ENCODE peak calls at places on chromosome 22, in four cellular contexts. F, E, M and V are unnamed samples.

GRCh38 chr22:19661156-19661555 is 53.1 kb upstream of the SEPTIN5 start:
- DNase-seq in E (no peak), M (no peak), F (no peak), V (no peak)

GRCh38 chr22:36368359-36368983 is 19.3 kb downstream of the MYH9 start:
- DNase-seq in F (peak), E (no peak), M (no peak), V (peak)

GRCh38 chr22:49564054-49564453 is 263.6 kb downstream of the BRD1 start:
- DNase-seq in F (no peak), E (no peak), M (no peak), V (no peak)

GRCh38 chr22:37822079-37822833 is 926 bp upstream of the GALR3 start:
- DNase-seq in E (no peak), F (no peak), M (no peak), V (no peak)

GRCh38 chr22:37187891-37188761 is at the start of gene C1QTNF6:
- DNase-seq in F (no peak), E (peak), M (no peak), V (peak)

GRCh38 chr22:47279337-47279736 is 516.9 kb downstream of the TBC1D22A start:
- DNase-seq in F (no peak), M (no peak), E (no peak), V (no peak)

GRCh38 chr22:17194213-17194612 is 25.0 kb downstream of the ADA2 start:
- DNase-seq in F (no peak), M (no peak), E (no peak), V (no peak)

GRCh38 chr22:26066534-26066933 is 102.7 kb upstream of the SEZ6L start:
- DNase-seq in E (no peak), M (no peak), F (no peak), V (no peak)

GRCh38 chr22:35995345-35995744 is 33.3 kb downstream of the RBFOX2 start:
- DNase-seq in M (no peak), F (no peak), E (no peak), V (no peak)

GRCh38 chr22:20112623-20113511 is 3.0 kb upstream of the RANBP1 start:
- DNase-seq in E (peak), F (no peak), M (no peak), V (no peak)

GRCh38 chr22:37304595-37305343 is 22.5 kb downstream of the CYTH4 start:
- DNase-seq in M (no peak), E (no peak), F (peak), V (no peak)

GRCh38 chr22:29720824-29721323 is 1.1 kb downstream of the CABP7 start:
- DNase-seq in F (no peak), E (no peak), M (no peak), V (no peak)

GRCh38 chr22:50439314-50440250 is 35.3 kb downstream of the SBF1 start:
- DNase-seq in E (peak), F (no peak), M (no peak), V (no peak)

GRCh38 chr22:40276877-40277823 is 69.2 kb upstream of the ADSL start:
- DNase-seq in M (no peak), F (peak), E (no peak), V (no peak)

GRCh38 chr22:49749885-49750510 is 77.7 kb downstream of the BRD1 start:
- DNase-seq in M (no peak), E (no peak), F (no peak), V (no peak)